ENCODE peak calls at places on chromosome X, in four cellular contexts. D is PC-3, Z is dermis microvascular lymphatic vessel endothelial cell, Y is NCI-H1092. X is an unnamed sample.

GRCh38 chrX:42714981-42715688 is 62.8 kb downstream of the PPP1R2C start:
- DNase-seq in D (peak; percentile 40), Y (no peak), Z (peak; percentile 12), X (peak; percentile 58)

GRCh38 chrX:50067435-50068292 is 133.1 kb downstream of the AKAP4 start:
- DNase-seq in Z (peak; percentile 9), D (no peak), Y (peak; percentile 78), X (peak; percentile 44)

GRCh38 chrX:14051416-14051815 is 21.7 kb upstream of the GEMIN8 start:
- DNase-seq in Y (no peak), D (peak; percentile 46), Z (no peak), X (no peak)

GRCh38 chrX:123976671-123977316 is 15.3 kb downstream of the STAG2 start:
- DNase-seq in D (peak; percentile 69), Y (no peak), Z (peak; percentile 48), X (peak; percentile 68)

GRCh38 chrX:39808471-39808917 is 289.3 kb downstream of the BCOR start:
- DNase-seq in D (peak; percentile 32), Z (peak; percentile 74), Y (no peak), X (peak; percentile 96)

GRCh38 chrX:9117851-9118250 is 83.9 kb upstream of the FAM9B start:
- DNase-seq in Y (no peak), D (no peak), Z (no peak), X (peak; percentile 4)

GRCh38 chrX:85897376-85898110 is 149.8 kb downstream of the CHM start:
- DNase-seq in Y (no peak), D (no peak), Z (no peak), X (no peak)

GRCh38 chrX:153688900-153689590 is 1.3 kb downstream of the SLC6A8 start:
- DNase-seq in D (peak; percentile 46), Z (peak; percentile 17), Y (no peak), X (peak; percentile 45)

GRCh38 chrX:67544281-67544680 is 460 bp downstream of the AR start:
- DNase-seq in Z (peak; percentile 26), D (no peak), Y (no peak), X (peak; percentile 12)

GRCh38 chrX:111431007-111431406 is 19.0 kb upstream of the DCX start:
- DNase-seq in Z (no peak), Y (no peak), D (no peak), X (no peak)

GRCh38 chrX:155951237-155951789 is 46.2 kb upstream of the IL9R start:
- DNase-seq in Y (no peak), D (no peak), Z (no peak), X (no peak)

GRCh38 chrX:14922437-14922836 is 49.2 kb downstream of the MOSPD2 start:
- DNase-seq in D (peak; percentile 64), Y (no peak), Z (peak; percentile 59), X (peak; percentile 93)

GRCh38 chrX:1667566-1667965 is 52.7 kb downstream of the ASMT start:
- DNase-seq in Y (no peak), Z (no peak), D (no peak), X (no peak)

GRCh38 chrX:38052096-38052495 is 45.7 kb downstream of the SYTL5 start:
- DNase-seq in Y (no peak), Z (peak; percentile 40), D (peak; percentile 84), X (peak; percentile 92)

GRCh38 chrX:12241026-12241425 is 102.8 kb downstream of the FRMPD4 start:
- DNase-seq in Y (no peak), D (peak; percentile 52), Z (no peak), X (peak; percentile 75)

GRCh38 chrX:69153060-69153730 is 12.1 kb downstream of the PJA1 start:
- DNase-seq in Y (no peak), Z (no peak), D (no peak), X (peak; percentile 11)

GRCh38 chrX:17740137-17741122 is 3.1 kb downstream of the SCML1 start:
- DNase-seq in D (no peak), Z (no peak), Y (no peak), X (no peak)

GRCh38 chrX:2589186-2590020 is 88.6 kb upstream of the DHRSX start:
- DNase-seq in Y (no peak), D (peak; percentile 36), Z (no peak), X (no peak)

GRCh38 chrX:50747471-50747900 is 66.5 kb downstream of the SHROOM4 start:
- DNase-seq in Z (peak; percentile 22), Y (no peak), D (peak; percentile 28), X (peak; percentile 29)

GRCh38 chrX:100449696-100450606 is 39.9 kb upstream of the PCDH19 start:
- DNase-seq in D (peak; percentile 22), Z (peak; percentile 79), Y (no peak), X (peak; percentile 28)

GRCh38 chrX:9867753-9868152 is 81.5 kb downstream of the SHROOM2 start:
- DNase-seq in Y (no peak), D (no peak), Z (no peak), X (no peak)

GRCh38 chrX:123274796-123275195 is 90.7 kb downstream of the GRIA3 start:
- DNase-seq in Y (no peak), D (peak; percentile 3), Z (no peak), X (peak; percentile 5)

GRCh38 chrX:71178908-71179307 is 34.3 kb downstream of the NLGN3 start:
- DNase-seq in Z (peak; percentile 65), D (peak; percentile 76), Y (peak; percentile 34), X (peak; percentile 72)

GRCh38 chrX:150935466-150935865 is 37.0 kb upstream of the CD99L2 start:
- DNase-seq in Z (no peak), D (peak; percentile 31), Y (no peak), X (peak; percentile 69)

GRCh38 chrX:68307767-68308166 is 125.5 kb downstream of the OPHN1 start:
- DNase-seq in D (peak; percentile 96), Y (no peak), Z (no peak), X (peak; percentile 97)

GRCh38 chrX:41449138-41449537 is 2.0 kb downstream of the NYX start:
- DNase-seq in Z (no peak), Y (no peak), D (no peak), X (no peak)

GRCh38 chrX:74351760-74352159 is 47.8 kb downstream of the ZCCHC13 start:
- DNase-seq in Z (no peak), D (no peak), Y (no peak), X (peak; percentile 59)

GRCh38 chrX:49165901-49166881 is 3.6 kb downstream of the MAGIX start:
- DNase-seq in Z (peak; percentile 81), D (no peak), Y (peak; percentile 94), X (peak; percentile 78)

GRCh38 chrX:45824471-45824870 is 623.8 kb upstream of the DIPK2B start:
- DNase-seq in Y (no peak), D (peak; percentile 96), Z (peak; percentile 95), X (peak; percentile 97)

GRCh38 chrX:47187106-47187677 is 6.4 kb upstream of the UBA1 start:
- DNase-seq in D (peak; percentile 23), Z (no peak), Y (no peak), X (peak; percentile 65)

GRCh38 chrX:78314561-78314960 is 12.8 kb downstream of the CYSLTR1 start:
- DNase-seq in D (peak; percentile 87), Y (no peak), Z (no peak), X (peak; percentile 79)

GRCh38 chrX:12770440-12770839 is 20.8 kb upstream of the PRPS2 start:
- DNase-seq in Z (peak; percentile 31), Y (no peak), D (peak; percentile 68), X (peak; percentile 28)

GRCh38 chrX:124573458-124573857 is 227.1 kb downstream of the SH2D1A start:
- DNase-seq in Y (no peak), Z (no peak), D (peak; percentile 7), X (no peak)

X was measured in M059J.